ENCODE peak calls at places on chromosomes 12 and 14, in nine cellular contexts. One of them, this sample, is unnamed. For H3K4me1, the result is how much of the 10 kb centered on the place peaks cover.

GRCh38 chr12:132428872-132429121 is 61.2 kb upstream of the FBRSL1 start:
- DNase-seq in HepG2: peak
- DNase-seq in upper lobe of right lung: no peak
- DNase-seq in mesendoderm: peak
- DNase-seq in CD4-positive, CD25-positive, alpha-beta regulatory T cell: no peak
- DNase-seq in Peyer's patch: no peak
- DNase-seq in suprapubic skin: no peak
- DNase-seq in hepatocyte: no peak
- DNase-seq in mucosa of descending colon: no peak
- DNase-seq in this sample: no peak

GRCh38 chr12:120136093-120136770 is 19.7 kb upstream of the RAB35 start:
- DNase-seq in HepG2: no peak
- DNase-seq in upper lobe of right lung: no peak
- DNase-seq in mesendoderm: no peak
- DNase-seq in CD4-positive, CD25-positive, alpha-beta regulatory T cell: no peak
- DNase-seq in Peyer's patch: no peak
- DNase-seq in suprapubic skin: no peak
- DNase-seq in hepatocyte: no peak
- DNase-seq in mucosa of descending colon: no peak
- DNase-seq in this sample: no peak

GRCh38 chr14:100398044-100398443 is 74.9 kb downstream of the SLC25A47 start:
- DNase-seq in HepG2: peak
- DNase-seq in upper lobe of right lung: no peak
- DNase-seq in mesendoderm: peak
- DNase-seq in CD4-positive, CD25-positive, alpha-beta regulatory T cell: no peak
- DNase-seq in Peyer's patch: no peak
- DNase-seq in suprapubic skin: no peak
- DNase-seq in hepatocyte: peak
- DNase-seq in mucosa of descending colon: no peak
- DNase-seq in this sample: no peak

GRCh38 chr12:93889516-93890202 is 212.5 kb downstream of the CRADD start:
- DNase-seq in HepG2: no peak
- DNase-seq in upper lobe of right lung: no peak
- DNase-seq in mesendoderm: no peak
- DNase-seq in CD4-positive, CD25-positive, alpha-beta regulatory T cell: no peak
- DNase-seq in Peyer's patch: no peak
- DNase-seq in suprapubic skin: no peak
- DNase-seq in hepatocyte: no peak
- DNase-seq in mucosa of descending colon: no peak
- DNase-seq in this sample: no peak

GRCh38 chr12:62605972-62606371 is 139.3 kb downstream of the MON2 start:
- DNase-seq in HepG2: no peak
- DNase-seq in upper lobe of right lung: no peak
- DNase-seq in mesendoderm: no peak
- DNase-seq in CD4-positive, CD25-positive, alpha-beta regulatory T cell: no peak
- DNase-seq in Peyer's patch: no peak
- DNase-seq in suprapubic skin: no peak
- DNase-seq in hepatocyte: no peak
- DNase-seq in mucosa of descending colon: no peak
- DNase-seq in this sample: no peak

GRCh38 chr14:52926994-52927393 is 23.9 kb downstream of the FERMT2 start:
- DNase-seq in HepG2: peak
- DNase-seq in upper lobe of right lung: no peak
- DNase-seq in mesendoderm: no peak
- DNase-seq in CD4-positive, CD25-positive, alpha-beta regulatory T cell: no peak
- DNase-seq in Peyer's patch: no peak
- DNase-seq in suprapubic skin: no peak
- DNase-seq in hepatocyte: no peak
- DNase-seq in mucosa of descending colon: no peak
- DNase-seq in this sample: no peak

GRCh38 chr12:65427646-65428045 is 149.2 kb downstream of the MSRB3 start:
- DNase-seq in HepG2: no peak
- DNase-seq in upper lobe of right lung: no peak
- DNase-seq in mesendoderm: no peak
- DNase-seq in CD4-positive, CD25-positive, alpha-beta regulatory T cell: no peak
- DNase-seq in Peyer's patch: no peak
- DNase-seq in suprapubic skin: no peak
- DNase-seq in hepatocyte: no peak
- DNase-seq in mucosa of descending colon: no peak
- DNase-seq in this sample: no peak

GRCh38 chr12:11677752-11678151 is 28.3 kb downstream of the ETV6 start:
- DNase-seq in HepG2: no peak
- DNase-seq in upper lobe of right lung: no peak
- DNase-seq in mesendoderm: no peak
- DNase-seq in CD4-positive, CD25-positive, alpha-beta regulatory T cell: no peak
- DNase-seq in Peyer's patch: no peak
- DNase-seq in suprapubic skin: no peak
- DNase-seq in hepatocyte: no peak
- DNase-seq in mucosa of descending colon: no peak
- DNase-seq in this sample: no peak

GRCh38 chr12:86681062-86681461 is 424.9 kb upstream of the MGAT4C start:
- DNase-seq in HepG2: no peak
- DNase-seq in upper lobe of right lung: no peak
- DNase-seq in mesendoderm: no peak
- DNase-seq in CD4-positive, CD25-positive, alpha-beta regulatory T cell: no peak
- DNase-seq in Peyer's patch: no peak
- DNase-seq in suprapubic skin: no peak
- DNase-seq in hepatocyte: no peak
- DNase-seq in mucosa of descending colon: no peak
- DNase-seq in this sample: no peak

GRCh38 chr12:63410197-63410596 is 258.1 kb downstream of the DPY19L2 start:
- DNase-seq in HepG2: no peak
- DNase-seq in upper lobe of right lung: no peak
- DNase-seq in mesendoderm: no peak
- DNase-seq in CD4-positive, CD25-positive, alpha-beta regulatory T cell: no peak
- DNase-seq in Peyer's patch: no peak
- DNase-seq in suprapubic skin: no peak
- DNase-seq in hepatocyte: no peak
- DNase-seq in mucosa of descending colon: no peak
- DNase-seq in this sample: no peak

GRCh38 chr14:102047808-102048540 is 38.9 kb downstream of the HSP90AA1 start:
- DNase-seq in HepG2: no peak
- DNase-seq in upper lobe of right lung: no peak
- DNase-seq in mesendoderm: no peak
- DNase-seq in CD4-positive, CD25-positive, alpha-beta regulatory T cell: no peak
- DNase-seq in Peyer's patch: no peak
- DNase-seq in suprapubic skin: no peak
- DNase-seq in hepatocyte: no peak
- DNase-seq in mucosa of descending colon: peak
- DNase-seq in this sample: no peak

GRCh38 chr12:18079541-18080230 is 10.3 kb downstream of the RERGL start:
- DNase-seq in HepG2: no peak
- DNase-seq in upper lobe of right lung: no peak
- DNase-seq in mesendoderm: peak
- DNase-seq in CD4-positive, CD25-positive, alpha-beta regulatory T cell: no peak
- DNase-seq in Peyer's patch: no peak
- DNase-seq in suprapubic skin: no peak
- DNase-seq in hepatocyte: no peak
- DNase-seq in mucosa of descending colon: no peak
- DNase-seq in this sample: no peak

GRCh38 chr12:105365231-105365630 is 34.7 kb downstream of the C12orf75 start:
- DNase-seq in HepG2: no peak
- DNase-seq in upper lobe of right lung: no peak
- DNase-seq in mesendoderm: no peak
- DNase-seq in CD4-positive, CD25-positive, alpha-beta regulatory T cell: no peak
- DNase-seq in Peyer's patch: no peak
- DNase-seq in suprapubic skin: no peak
- DNase-seq in hepatocyte: no peak
- DNase-seq in mucosa of descending colon: no peak
- DNase-seq in this sample: no peak

GRCh38 chr14:78829274-78829673 is 659.1 kb downstream of the NRXN3 start:
- DNase-seq in HepG2: no peak
- DNase-seq in upper lobe of right lung: no peak
- DNase-seq in mesendoderm: no peak
- DNase-seq in CD4-positive, CD25-positive, alpha-beta regulatory T cell: no peak
- DNase-seq in Peyer's patch: no peak
- DNase-seq in suprapubic skin: no peak
- DNase-seq in hepatocyte: no peak
- DNase-seq in mucosa of descending colon: no peak
- DNase-seq in this sample: no peak

GRCh38 chr14:69535230-69535848 is 39.3 kb downstream of the CCDC177 start:
- DNase-seq in HepG2: peak
- DNase-seq in upper lobe of right lung: no peak
- DNase-seq in mesendoderm: peak
- DNase-seq in CD4-positive, CD25-positive, alpha-beta regulatory T cell: no peak
- DNase-seq in Peyer's patch: no peak
- DNase-seq in suprapubic skin: no peak
- DNase-seq in hepatocyte: peak
- DNase-seq in mucosa of descending colon: no peak
- DNase-seq in this sample: no peak

GRCh38 chr14:62778847-62779246 is 266.4 kb downstream of the KCNH5 start:
- DNase-seq in HepG2: no peak
- DNase-seq in upper lobe of right lung: no peak
- DNase-seq in mesendoderm: no peak
- DNase-seq in CD4-positive, CD25-positive, alpha-beta regulatory T cell: no peak
- DNase-seq in Peyer's patch: no peak
- DNase-seq in suprapubic skin: no peak
- DNase-seq in hepatocyte: no peak
- DNase-seq in mucosa of descending colon: no peak
- DNase-seq in this sample: no peak

GRCh38 chr14:76933515-76933914 is 95.0 kb downstream of the IRF2BPL start:
- DNase-seq in HepG2: no peak
- DNase-seq in upper lobe of right lung: no peak
- DNase-seq in mesendoderm: no peak
- DNase-seq in CD4-positive, CD25-positive, alpha-beta regulatory T cell: no peak
- DNase-seq in Peyer's patch: no peak
- DNase-seq in suprapubic skin: no peak
- DNase-seq in hepatocyte: no peak
- DNase-seq in mucosa of descending colon: no peak
- DNase-seq in this sample: no peak

GRCh38 chr14:74504412-74504811 is 10.8 kb downstream of the ISCA2 start:
- DNase-seq in HepG2: no peak
- DNase-seq in upper lobe of right lung: no peak
- DNase-seq in mesendoderm: no peak
- DNase-seq in CD4-positive, CD25-positive, alpha-beta regulatory T cell: no peak
- DNase-seq in Peyer's patch: peak
- DNase-seq in suprapubic skin: no peak
- DNase-seq in hepatocyte: no peak
- DNase-seq in mucosa of descending colon: no peak
- DNase-seq in this sample: no peak
- H3K4me1 ChIP-seq in HepG2: under half
- H3K4me1 ChIP-seq in upper lobe of right lung: under half
- H3K4me1 ChIP-seq in mesendoderm: under half
- H3K4me1 ChIP-seq in CD4-positive, CD25-positive, alpha-beta regulatory T cell: under half
- H3K4me1 ChIP-seq in Peyer's patch: under half
- H3K4me1 ChIP-seq in suprapubic skin: under half
- H3K4me1 ChIP-seq in hepatocyte: under half
- H3K4me1 ChIP-seq in mucosa of descending colon: under half
- H3K4me1 ChIP-seq in this sample: under half

GRCh38 chr14:59271734-59272133 is 83.3 kb downstream of the DAAM1 start:
- DNase-seq in HepG2: no peak
- DNase-seq in upper lobe of right lung: no peak
- DNase-seq in mesendoderm: no peak
- DNase-seq in CD4-positive, CD25-positive, alpha-beta regulatory T cell: no peak
- DNase-seq in Peyer's patch: no peak
- DNase-seq in suprapubic skin: no peak
- DNase-seq in hepatocyte: no peak
- DNase-seq in mucosa of descending colon: no peak
- DNase-seq in this sample: no peak
- H3K4me1 ChIP-seq in HepG2: under half
- H3K4me1 ChIP-seq in upper lobe of right lung: under half
- H3K4me1 ChIP-seq in mesendoderm: under half
- H3K4me1 ChIP-seq in CD4-positive, CD25-positive, alpha-beta regulatory T cell: under half
- H3K4me1 ChIP-seq in Peyer's patch: under half
- H3K4me1 ChIP-seq in suprapubic skin: under half
- H3K4me1 ChIP-seq in hepatocyte: under half
- H3K4me1 ChIP-seq in mucosa of descending colon: under half
- H3K4me1 ChIP-seq in this sample: under half

DNA sequence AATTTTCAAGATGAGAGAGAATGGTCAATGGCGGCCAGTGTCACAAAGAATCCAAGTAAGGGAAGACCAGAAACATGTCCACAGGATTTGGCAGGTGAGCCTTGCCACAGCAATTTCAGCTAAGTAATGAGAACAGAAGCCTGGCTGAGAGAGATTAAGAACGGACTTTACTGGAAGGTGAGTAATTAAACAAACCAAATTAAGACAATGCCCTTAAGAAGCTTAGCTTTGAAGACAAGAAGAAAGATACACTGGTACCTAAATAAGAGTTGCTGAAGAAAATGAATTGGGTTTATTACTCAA is 145.4 kb upstream of the PLEKHG7 start:
- DNase-seq in HepG2: no peak
- DNase-seq in upper lobe of right lung: no peak
- DNase-seq in mesendoderm: no peak
- DNase-seq in CD4-positive, CD25-positive, alpha-beta regulatory T cell: no peak
- DNase-seq in Peyer's patch: no peak
- DNase-seq in suprapubic skin: no peak
- DNase-seq in hepatocyte: no peak
- DNase-seq in mucosa of descending colon: no peak
- DNase-seq in this sample: no peak
- H3K4me1 ChIP-seq in HepG2: under half
- H3K4me1 ChIP-seq in upper lobe of right lung: under half
- H3K4me1 ChIP-seq in mesendoderm: under half
- H3K4me1 ChIP-seq in CD4-positive, CD25-positive, alpha-beta regulatory T cell: under half
- H3K4me1 ChIP-seq in Peyer's patch: under half
- H3K4me1 ChIP-seq in suprapubic skin: under half
- H3K4me1 ChIP-seq in hepatocyte: under half
- H3K4me1 ChIP-seq in mucosa of descending colon: under half
- H3K4me1 ChIP-seq in this sample: under half

GRCh38 chr12:13178568-13179158 is 17.9 kb upstream of the EMP1 start:
- DNase-seq in HepG2: no peak
- DNase-seq in upper lobe of right lung: no peak
- DNase-seq in mesendoderm: no peak
- DNase-seq in CD4-positive, CD25-positive, alpha-beta regulatory T cell: no peak
- DNase-seq in Peyer's patch: no peak
- DNase-seq in suprapubic skin: no peak
- DNase-seq in hepatocyte: no peak
- DNase-seq in mucosa of descending colon: no peak
- DNase-seq in this sample: no peak

GRCh38 chr12:13176257-13176656 is 20.3 kb upstream of the EMP1 start:
- DNase-seq in HepG2: no peak
- DNase-seq in upper lobe of right lung: no peak
- DNase-seq in mesendoderm: no peak
- DNase-seq in CD4-positive, CD25-positive, alpha-beta regulatory T cell: no peak
- DNase-seq in Peyer's patch: no peak
- DNase-seq in suprapubic skin: no peak
- DNase-seq in hepatocyte: no peak
- DNase-seq in mucosa of descending colon: no peak
- DNase-seq in this sample: no peak

GRCh38 chr12:13179159-13180074 is 17.1 kb upstream of the EMP1 start:
- DNase-seq in HepG2: no peak
- DNase-seq in upper lobe of right lung: peak
- DNase-seq in mesendoderm: peak
- DNase-seq in CD4-positive, CD25-positive, alpha-beta regulatory T cell: peak
- DNase-seq in Peyer's patch: peak
- DNase-seq in suprapubic skin: peak
- DNase-seq in hepatocyte: peak
- DNase-seq in mucosa of descending colon: peak
- DNase-seq in this sample: peak

GRCh38 chr12:13177373-13177772 is 19.2 kb upstream of the EMP1 start:
- DNase-seq in HepG2: no peak
- DNase-seq in upper lobe of right lung: no peak
- DNase-seq in mesendoderm: no peak
- DNase-seq in CD4-positive, CD25-positive, alpha-beta regulatory T cell: no peak
- DNase-seq in Peyer's patch: no peak
- DNase-seq in suprapubic skin: no peak
- DNase-seq in hepatocyte: no peak
- DNase-seq in mucosa of descending colon: no peak
- DNase-seq in this sample: no peak

DNA sequence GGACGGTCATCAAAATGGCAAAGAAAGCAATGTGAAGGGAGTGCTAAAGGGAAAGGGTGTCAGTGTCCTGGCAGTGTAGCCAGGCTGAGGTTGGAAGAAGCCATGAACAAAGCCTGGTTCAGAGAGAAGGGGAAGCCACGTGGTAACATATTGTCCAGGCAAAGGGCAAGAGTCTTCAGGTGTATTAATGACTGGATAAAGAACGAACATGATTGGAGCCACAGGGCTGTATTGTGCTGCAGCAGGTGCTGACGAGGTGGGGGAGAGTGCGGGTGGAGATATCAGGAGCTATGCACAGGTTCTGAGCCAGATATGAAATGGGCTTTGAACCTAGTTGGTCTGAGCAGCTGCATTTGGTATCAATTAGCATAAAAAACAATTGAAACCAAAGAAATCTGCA is 18.6 kb upstream of the EMP1 start:
- DNase-seq in HepG2: no peak
- DNase-seq in upper lobe of right lung: no peak
- DNase-seq in mesendoderm: no peak
- DNase-seq in CD4-positive, CD25-positive, alpha-beta regulatory T cell: no peak
- DNase-seq in Peyer's patch: no peak
- DNase-seq in suprapubic skin: no peak
- DNase-seq in hepatocyte: no peak
- DNase-seq in mucosa of descending colon: no peak
- DNase-seq in this sample: no peak
- H3K4me1 ChIP-seq in HepG2: under half
- H3K4me1 ChIP-seq in upper lobe of right lung: under half
- H3K4me1 ChIP-seq in mesendoderm: under half
- H3K4me1 ChIP-seq in CD4-positive, CD25-positive, alpha-beta regulatory T cell: under half
- H3K4me1 ChIP-seq in Peyer's patch: under half
- H3K4me1 ChIP-seq in suprapubic skin: half or more
- H3K4me1 ChIP-seq in hepatocyte: under half
- H3K4me1 ChIP-seq in mucosa of descending colon: under half
- H3K4me1 ChIP-seq in this sample: under half